ENCODE peak calls at places on chromosomes 11 and 22, in eight cellular contexts. U is stomach, I is sigmoid colon, M is transverse colon, X is Peyer's patch, Z is endothelial cell of umbilical vein, H is H54, N is prostate gland. Y is an unnamed sample.

GRCh38 chr11:125256471-125257010 is 92.0 kb downstream of the PKNOX2 start:
- DNase-seq in U (no peak), I (no peak), M (no peak), X (no peak), Z (no peak), H (no peak), N (no peak), Y (no peak)

GRCh38 chr11:10455637-10456487 is 798 bp downstream of the AMPD3 start:
- DNase-seq in U (peak), I (peak), M (peak), X (peak), Z (peak), H (peak), N (peak), Y (peak)

GRCh38 chr11:6648505-6648904 is 7.1 kb downstream of the DCHS1 start:
- DNase-seq in U (no peak), I (peak), M (no peak), X (no peak), Z (no peak), H (no peak), N (no peak), Y (no peak)

GRCh38 chr11:72693271-72693968 is 19.2 kb upstream of the PDE2A start:
- DNase-seq in U (no peak), I (no peak), M (no peak), X (no peak), Z (no peak), H (no peak), N (no peak), Y (no peak)

GRCh38 chr11:70882716-70883085 is 369.7 kb downstream of the SHANK2 start:
- DNase-seq in U (no peak), I (no peak), M (no peak), X (no peak), Z (no peak), H (no peak), N (no peak), Y (no peak)

GRCh38 chr22:18044548-18045271 is 20.3 kb upstream of the MICAL3 start:
- DNase-seq in U (peak), I (no peak), M (no peak), X (no peak), Z (no peak), H (no peak), N (no peak), Y (peak)

GRCh38 chr22:44975444-44976262 is 34.2 kb downstream of the PHF21B start:
- DNase-seq in U (peak), I (peak), M (peak), X (peak), Z (peak), H (peak), N (peak), Y (peak)

GRCh38 chr11:65021003-65021402 is 6.2 kb upstream of the SNX15 start:
- DNase-seq in U (no peak), I (no peak), M (no peak), X (no peak), Z (no peak), H (no peak), N (no peak), Y (no peak)

GRCh38 chr11:45383229-45383628 is 97.1 kb upstream of the SYT13 start:
- DNase-seq in U (no peak), I (no peak), M (no peak), X (no peak), Z (no peak), H (no peak), N (no peak), Y (no peak)

GRCh38 chr11:66951927-66952337 is 6.3 kb downstream of the PC start:
- DNase-seq in U (peak), I (no peak), M (peak), X (no peak), Z (peak), H (no peak), N (peak), Y (peak)

GRCh38 chr11:20311444-20311843 is 52.1 kb upstream of the HTATIP2 start:
- DNase-seq in U (no peak), I (no peak), M (no peak), X (no peak), Z (no peak), H (no peak), N (no peak), Y (no peak)

GRCh38 chr22:26435327-26436093 is 6.5 kb downstream of the ASPHD2 start:
- DNase-seq in U (no peak), I (no peak), M (no peak), X (no peak), Z (no peak), H (no peak), N (no peak), Y (peak)

GRCh38 chr11:64786308-64786707 is 8.0 kb upstream of the SF1 start:
- DNase-seq in U (no peak), I (peak), M (no peak), X (no peak), Z (no peak), H (no peak), N (no peak), Y (no peak)

GRCh38 chr11:108122166-108122628 is 830 bp downstream of the ACAT1 start:
- DNase-seq in U (no peak), I (no peak), M (peak), X (no peak), Z (no peak), H (no peak), N (no peak), Y (peak)

GRCh38 chr11:61880050-61880449 is 11.3 kb downstream of the FADS3 start:
- DNase-seq in U (no peak), I (no peak), M (no peak), X (peak), Z (no peak), H (no peak), N (no peak), Y (no peak)

GRCh38 chr11:60929774-60930173 is 5.5 kb downstream of the TMEM132A start:
- DNase-seq in U (no peak), I (no peak), M (no peak), X (no peak), Z (no peak), H (no peak), N (no peak), Y (no peak)

GRCh38 chr22:38564669-38565068 is 5.3 kb downstream of the DMC1 start:
- DNase-seq in U (no peak), I (no peak), M (no peak), X (no peak), Z (no peak), H (no peak), N (no peak), Y (no peak)

GRCh38 chr11:26950260-26950719 is 43.6 kb upstream of the FIBIN start:
- DNase-seq in U (peak), I (no peak), M (peak), X (no peak), Z (no peak), H (no peak), N (no peak), Y (no peak)

GRCh38 chr11:64144587-64145295 is 21.2 kb downstream of the MACROD1 start:
- DNase-seq in U (no peak), I (no peak), M (no peak), X (no peak), Z (no peak), H (no peak), N (no peak), Y (no peak)

GRCh38 chr11:122179966-122180365 is 64.0 kb upstream of the BLID start:
- DNase-seq in U (no peak), I (no peak), M (no peak), X (no peak), Z (no peak), H (no peak), N (no peak), Y (no peak)

GRCh38 chr11:27722117-27722844 is 22.0 kb upstream of the BDNF start:
- DNase-seq in U (no peak), I (no peak), M (peak), X (no peak), Z (peak), H (no peak), N (no peak), Y (no peak)

GRCh38 chr22:48417143-48418070 is 1410.3 kb downstream of the BRD1 start:
- DNase-seq in U (no peak), I (no peak), M (no peak), X (no peak), Z (no peak), H (no peak), N (no peak), Y (no peak)

GRCh38 chr11:63663809-63664208 is 7.4 kb downstream of the ATL3 start:
- DNase-seq in U (no peak), I (no peak), M (no peak), X (no peak), Z (peak), H (peak), N (no peak), Y (no peak)

GRCh38 chr11:126145954-126146353 is 65.5 kb downstream of the RPUSD4 start:
- DNase-seq in U (no peak), I (peak), M (no peak), X (no peak), Z (no peak), H (no peak), N (no peak), Y (no peak)

GRCh38 chr11:8093931-8094575 is 13.0 kb downstream of the TUB start:
- DNase-seq in U (peak), I (peak), M (no peak), X (no peak), Z (no peak), H (no peak), N (no peak), Y (no peak)

GRCh38 chr22:43042101-43042780 is 27.3 kb upstream of the PACSIN2 start:
- DNase-seq in U (no peak), I (no peak), M (no peak), X (no peak), Z (no peak), H (no peak), N (peak), Y (no peak)

GRCh38 chr11:73554677-73555320 is 43.1 kb downstream of the FAM168A start:
- DNase-seq in U (no peak), I (no peak), M (no peak), X (no peak), Z (no peak), H (no peak), N (no peak), Y (no peak)

GRCh38 chr22:34897126-34897525 is 168.8 kb upstream of the ISX start:
- DNase-seq in U (no peak), I (no peak), M (no peak), X (no peak), Z (no peak), H (no peak), N (no peak), Y (no peak)

GRCh38 chr11:19577849-19578619 is 134.6 kb upstream of the NAV2 start:
- DNase-seq in U (no peak), I (peak), M (peak), X (no peak), Z (peak), H (no peak), N (peak), Y (peak)

GRCh38 chr11:12123177-12123576 is 12.8 kb downstream of the MICAL2 start:
- DNase-seq in U (no peak), I (no peak), M (no peak), X (no peak), Z (no peak), H (no peak), N (no peak), Y (no peak)

GRCh38 chr11:12124306-12124705 is 13.9 kb downstream of the MICAL2 start:
- DNase-seq in U (no peak), I (no peak), M (no peak), X (no peak), Z (no peak), H (no peak), N (no peak), Y (no peak)

GRCh38 chr11:12125609-12126149 is 15.3 kb downstream of the MICAL2 start:
- DNase-seq in U (no peak), I (no peak), M (no peak), X (no peak), Z (no peak), H (no peak), N (no peak), Y (no peak)

GRCh38 chr11:12122083-12122482 is 11.7 kb downstream of the MICAL2 start:
- DNase-seq in U (no peak), I (no peak), M (no peak), X (no peak), Z (no peak), H (no peak), N (no peak), Y (no peak)

DNA sequence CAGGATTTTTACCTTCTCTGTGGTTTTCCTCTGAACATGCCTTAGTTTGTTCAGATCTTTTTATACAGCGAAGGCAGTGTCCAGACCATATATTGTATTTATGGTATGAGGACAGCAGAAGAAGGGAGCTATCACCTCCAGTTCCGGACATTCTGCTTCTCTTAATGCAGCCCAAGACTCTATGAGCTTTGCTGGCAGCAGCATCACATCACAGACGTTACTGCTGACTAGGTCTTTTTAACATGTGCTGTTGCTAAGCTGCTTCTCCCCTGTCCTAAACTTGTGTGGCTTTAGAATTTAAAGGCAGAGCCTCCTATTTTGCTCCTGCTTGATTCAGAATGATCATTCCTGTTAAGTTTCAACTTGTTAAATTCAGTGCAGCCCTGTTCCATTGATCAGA is 13.4 kb downstream of the MICAL2 start:
- DNase-seq in U (no peak), I (no peak), M (no peak), X (no peak), Z (no peak), H (no peak), N (no peak), Y (no peak)
- TF ChIP-seq POLR2A in U (no peak), I (no peak), M (no peak), X (no peak), Z (no peak), H (no peak), N (no peak), Y (no peak)

DNA sequence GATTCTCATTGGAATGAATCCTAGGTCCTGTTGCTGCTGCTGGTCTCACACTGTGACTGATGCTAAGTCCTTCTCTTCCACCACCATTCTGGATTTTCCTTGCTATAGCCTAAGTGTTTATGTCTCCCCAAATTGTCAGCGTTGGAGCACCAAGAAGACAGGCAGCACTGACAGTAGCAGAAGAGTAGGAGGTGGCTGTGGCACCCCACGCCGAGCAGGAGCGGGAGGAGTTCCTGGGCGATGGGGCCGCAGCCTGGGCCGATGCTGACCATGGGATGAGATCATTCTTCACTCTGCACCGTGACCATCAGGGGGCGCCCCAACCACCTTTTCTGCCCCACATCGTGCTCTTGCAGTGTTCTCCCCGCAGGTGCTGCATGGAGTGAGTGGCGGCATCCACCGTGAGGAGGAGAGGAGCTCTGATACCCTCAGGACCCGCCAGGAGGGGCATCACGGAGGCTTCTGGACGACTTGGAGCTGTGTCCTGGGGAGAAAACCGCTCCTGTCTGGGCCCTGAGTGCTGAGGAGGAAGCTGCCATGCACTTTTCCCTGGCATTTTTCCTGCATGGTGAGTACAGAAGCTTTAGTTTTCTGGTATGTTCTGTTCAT is 57.0 kb downstream of the LRRC74B start:
- DNase-seq in U (peak), I (peak), M (peak), X (peak), Z (peak), H (peak), N (peak), Y (peak)
- TF ChIP-seq POLR2A in U (no peak), I (no peak), M (no peak), X (no peak), Z (no peak), H (no peak), N (no peak), Y (no peak)

DNA sequence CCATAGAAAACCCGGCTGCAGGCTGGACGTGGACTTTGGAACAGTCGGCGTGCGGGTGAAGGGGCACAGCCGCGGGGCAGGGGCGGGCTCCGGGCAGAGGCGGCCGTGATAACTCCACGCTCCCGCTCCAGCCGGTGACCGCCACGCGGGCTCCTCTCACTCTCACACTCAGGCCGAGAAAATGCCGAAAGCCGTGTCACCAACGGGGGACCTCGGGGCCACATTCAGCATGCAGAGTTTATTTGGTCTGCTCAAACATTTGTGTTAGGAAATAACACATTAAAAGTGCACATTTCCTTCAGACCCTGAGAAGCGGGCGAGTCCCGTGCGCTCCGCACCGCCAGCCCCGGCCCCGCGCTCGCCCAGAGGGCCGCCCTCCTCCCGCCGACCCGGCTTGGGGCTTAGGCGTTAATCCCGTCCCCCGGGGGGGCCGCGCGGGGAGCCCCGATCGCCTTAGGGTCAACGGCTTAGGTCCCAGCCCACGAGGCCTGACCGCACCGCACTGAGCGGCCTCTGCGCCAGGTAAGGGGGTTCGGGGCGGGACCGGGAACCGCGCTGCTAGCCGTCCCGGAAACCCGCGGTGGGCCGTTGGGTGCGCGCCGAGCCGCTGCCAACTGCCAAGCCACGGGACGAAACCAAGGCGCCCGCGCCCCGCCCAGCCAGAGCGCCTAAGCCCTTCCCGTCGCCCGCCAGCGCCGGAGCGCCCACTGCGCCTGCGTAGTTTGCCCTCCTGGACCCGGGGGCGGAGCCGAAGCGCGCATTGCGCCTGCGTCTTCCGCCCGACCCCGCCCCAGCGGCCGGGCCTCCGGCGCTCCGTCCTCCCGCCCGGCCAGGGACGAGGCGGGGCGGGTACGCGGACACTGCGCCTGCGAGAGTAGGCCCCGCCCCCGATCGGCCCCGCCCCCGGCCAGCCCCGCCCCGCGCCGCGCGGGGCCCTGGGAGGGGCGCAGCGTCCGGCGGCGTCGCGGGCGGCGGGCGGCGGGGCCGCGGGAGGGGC is at the start of gene ZBED4:
- DNase-seq in U (peak), I (peak), M (peak), X (peak), Z (peak), H (peak), N (peak), Y (peak)
- TF ChIP-seq POLR2A in U (no peak), I (peak), M (peak), X (peak), Z (peak), H (peak), N (peak), Y (peak)

GRCh38 chr11:75810637-75811383 is 4.2 kb upstream of the UVRAG start:
- DNase-seq in U (no peak), I (no peak), M (no peak), X (no peak), Z (no peak), H (no peak), N (no peak), Y (no peak)
- TF ChIP-seq POLR2A in U (no peak), I (no peak), M (no peak), X (no peak), Z (no peak), H (no peak), N (no peak), Y (no peak)

GRCh38 chr11:30322162-30322561 is 742 bp upstream of the ARL14EP start:
- DNase-seq in U (no peak), I (no peak), M (no peak), X (no peak), Z (no peak), H (no peak), N (no peak), Y (no peak)
- TF ChIP-seq POLR2A in U (no peak), I (no peak), M (no peak), X (no peak), Z (no peak), H (no peak), N (no peak), Y (no peak)

GRCh38 chr11:109798521-109798920 is 294.7 kb upstream of the ZC3H12C start:
- DNase-seq in U (no peak), I (no peak), M (no peak), X (no peak), Z (no peak), H (no peak), N (no peak), Y (no peak)

GRCh38 chr11:109795234-109795633 is 298.0 kb upstream of the ZC3H12C start:
- DNase-seq in U (no peak), I (no peak), M (no peak), X (no peak), Z (no peak), H (no peak), N (no peak), Y (peak)

GRCh38 chr11:109791337-109791736 is 301.9 kb upstream of the ZC3H12C start:
- DNase-seq in U (no peak), I (no peak), M (no peak), X (no peak), Z (no peak), H (no peak), N (no peak), Y (no peak)

GRCh38 chr11:109796253-109796652 is 296.9 kb upstream of the ZC3H12C start:
- DNase-seq in U (no peak), I (no peak), M (no peak), X (no peak), Z (no peak), H (no peak), N (no peak), Y (no peak)

DNA sequence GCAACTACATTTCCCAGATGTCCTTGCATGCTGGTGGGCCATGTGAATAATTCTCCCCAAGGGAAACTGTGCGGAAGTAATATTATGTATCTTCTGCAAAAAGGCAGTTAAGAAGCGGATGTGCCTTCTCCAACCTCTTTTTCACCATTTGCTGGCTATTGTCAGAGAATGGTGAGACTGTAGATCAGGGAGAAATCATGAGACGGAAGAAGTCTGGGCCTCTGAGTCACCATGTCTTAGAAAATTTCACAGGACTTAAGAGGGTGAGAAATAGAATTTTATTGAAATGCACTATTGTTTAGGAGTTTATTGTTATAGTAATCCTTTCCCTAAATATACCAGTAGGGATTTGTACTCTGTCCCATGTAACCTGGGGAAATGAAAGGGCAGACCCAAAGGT is 298.7 kb upstream of the ZC3H12C start:
- DNase-seq in U (no peak), I (no peak), M (no peak), X (no peak), Z (no peak), H (no peak), N (no peak), Y (no peak)
- TF ChIP-seq POLR2A in U (no peak), I (no peak), M (no peak), X (no peak), Z (no peak), H (no peak), N (no peak), Y (no peak)